ENCODE peak calls at places on chromosomes 11 and 22, in seven cellular contexts. J is PC-3, L is HCT116, V is HepG2, M is IMR-90, H is fibroblast of lung, W is GM23248. G is an unnamed sample.

GRCh38 chr11:67062526-67063373 is 6.1 kb downstream of the RHOD start:
- DNase-seq in J (peak; percentile 92), L (peak; percentile 49), V (no peak), M (no peak), H (no peak), W (no peak), G (no peak)

GRCh38 chr11:92482502-92482901 is 257.9 kb downstream of the FAT3 start:
- DNase-seq in J (no peak), L (no peak), V (no peak), M (no peak), H (no peak), W (no peak), G (no peak)

GRCh38 chr22:18954941-18955571 is 19.0 kb upstream of the PRODH start:
- DNase-seq in J (no peak), L (no peak), V (no peak), M (no peak), H (no peak), W (no peak), G (no peak)

GRCh38 chr22:17922925-17923898 is 101.1 kb downstream of the MICAL3 start:
- DNase-seq in J (peak; percentile 58), L (no peak), V (no peak), M (peak; percentile 89), H (peak; percentile 95), W (peak; percentile 56), G (no peak)

GRCh38 chr22:47691152-47691895 is 928.9 kb downstream of the TBC1D22A start:
- DNase-seq in J (no peak), L (no peak), V (no peak), M (no peak), H (no peak), W (no peak), G (no peak)

GRCh38 chr22:37457093-37457893 is 28.9 kb downstream of the MFNG start:
- DNase-seq in J (peak; percentile 85), L (peak; percentile 79), V (peak; percentile 60), M (peak; percentile 48), H (peak; percentile 53), W (peak; percentile 66), G (peak; percentile 64)

GRCh38 chr11:122100222-122101080 is 15.6 kb downstream of the BLID start:
- DNase-seq in J (no peak), L (no peak), V (no peak), M (peak; percentile 68), H (peak; percentile 80), W (peak; percentile 85), G (no peak)

GRCh38 chr11:60657880-60658279 is 41.5 kb upstream of the MS4A8 start:
- DNase-seq in J (no peak), L (no peak), V (peak; percentile 28), M (no peak), H (no peak), W (no peak), G (no peak)

GRCh38 chr11:6377902-6378694 is 12.2 kb upstream of the SMPD1 start:
- DNase-seq in J (no peak), L (no peak), V (no peak), M (no peak), H (no peak), W (no peak), G (no peak)

GRCh38 chr11:61837411-61838005 is 9.4 kb downstream of the FADS2 start:
- DNase-seq in J (no peak), L (no peak), V (no peak), M (no peak), H (no peak), W (no peak), G (no peak)

GRCh38 chr11:82996966-82997606 is 74.6 kb downstream of the RAB30 start:
- DNase-seq in J (peak; percentile 83), L (no peak), V (no peak), M (no peak), H (no peak), W (no peak), G (peak; percentile 94)

GRCh38 chr22:35314161-35314942 is 14.7 kb downstream of the TOM1 start:
- DNase-seq in J (no peak), L (no peak), V (no peak), M (no peak), H (no peak), W (no peak), G (no peak)

GRCh38 chr11:61362542-61362875 is 335 bp downstream of the TMEM138 start:
- DNase-seq in J (peak; percentile 34), L (no peak), V (peak; percentile 35), M (peak; percentile 65), H (peak; percentile 61), W (peak; percentile 90), G (peak; percentile 45)

GRCh38 chr22:19903031-19903430 is 38.5 kb upstream of the COMT start:
- DNase-seq in J (no peak), L (no peak), V (no peak), M (no peak), H (no peak), W (no peak), G (no peak)

GRCh38 chr11:61693897-61694840 is 14.0 kb downstream of the DAGLA start:
- DNase-seq in J (no peak), L (no peak), V (peak; percentile 72), M (no peak), H (peak; percentile 11), W (no peak), G (no peak)

GRCh38 chr22:35480627-35481565 is 59.7 kb upstream of the RASD2 start:
- DNase-seq in J (peak; percentile 37), L (no peak), V (no peak), M (no peak), H (no peak), W (peak; percentile 24), G (no peak)

GRCh38 chr11:121703166-121703565 is 250.4 kb upstream of the SORL1-AS1 start:
- DNase-seq in J (no peak), L (no peak), V (no peak), M (no peak), H (peak; percentile 30), W (no peak), G (no peak)

GRCh38 chr11:9060700-9061111 is 30.7 kb downstream of the SCUBE2 start:
- DNase-seq in J (peak; percentile 41), L (no peak), V (peak; percentile 23), M (no peak), H (no peak), W (no peak), G (peak; percentile 51)

GRCh38 chr11:76798656-76799055 is 15.5 kb downstream of the TSKU start:
- DNase-seq in J (no peak), L (no peak), V (no peak), M (no peak), H (no peak), W (no peak), G (no peak)

GRCh38 chr22:27986459-27986858 is 67.4 kb upstream of the PITPNB start:
- DNase-seq in J (no peak), L (no peak), V (no peak), M (no peak), H (peak; percentile 39), W (no peak), G (no peak)

DNA sequence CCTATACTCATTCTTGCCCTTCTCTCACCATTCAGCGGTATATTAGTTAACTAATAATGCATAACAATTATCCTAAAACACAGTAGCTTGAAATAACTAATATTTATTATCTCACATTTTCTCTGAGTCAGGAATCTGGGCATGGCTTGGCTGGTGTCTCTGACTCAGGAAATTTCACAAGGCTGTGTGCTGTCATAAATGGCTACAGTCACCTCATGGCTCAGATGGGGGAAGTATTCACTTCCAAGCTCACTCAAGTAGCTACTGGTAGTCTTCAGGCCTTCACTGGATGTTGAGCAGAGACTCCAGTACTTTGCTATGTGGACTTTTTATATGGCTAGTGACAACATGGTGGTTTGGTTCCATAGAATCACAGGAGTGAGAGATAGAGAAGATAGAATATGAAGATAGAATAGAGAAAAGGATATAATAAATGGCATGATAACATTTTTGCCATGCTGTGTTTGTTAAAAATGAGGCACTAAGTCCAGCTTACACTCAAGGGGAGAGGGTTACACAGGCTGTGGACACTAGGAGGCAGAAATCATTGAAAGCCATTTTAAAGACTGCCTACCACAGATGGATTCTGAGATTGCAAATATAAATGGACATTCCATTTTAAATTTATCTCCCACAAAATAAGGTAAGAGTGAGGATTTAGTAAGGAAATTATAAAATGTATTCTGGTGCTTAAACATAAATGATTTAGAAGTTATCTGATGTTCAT is 997.8 kb upstream of the CHORDC1 start:
- DNase-seq in J (peak; percentile 72), L (no peak), V (no peak), M (peak; percentile 42), H (peak; percentile 71), W (peak; percentile 2), G (no peak)
- H3K9ac ChIP-seq in J (no peak overlapping the region), L (no peak overlapping the region), V (no peak overlapping the region), M (no peak overlapping the region), H (no peak overlapping the region), W (no peak overlapping the region), G (no peak overlapping the region)

GRCh38 chr11:117827521-117828511 is 3.3 kb upstream of the FXYD2 start:
- DNase-seq in J (no peak), L (no peak), V (no peak), M (no peak), H (no peak), W (no peak), G (no peak)
- H3K9ac ChIP-seq in J (no peak overlapping the region), L (no peak overlapping the region), V (no peak overlapping the region), M (no peak overlapping the region), H (no peak overlapping the region), W (no peak overlapping the region), G (no peak overlapping the region)

DNA sequence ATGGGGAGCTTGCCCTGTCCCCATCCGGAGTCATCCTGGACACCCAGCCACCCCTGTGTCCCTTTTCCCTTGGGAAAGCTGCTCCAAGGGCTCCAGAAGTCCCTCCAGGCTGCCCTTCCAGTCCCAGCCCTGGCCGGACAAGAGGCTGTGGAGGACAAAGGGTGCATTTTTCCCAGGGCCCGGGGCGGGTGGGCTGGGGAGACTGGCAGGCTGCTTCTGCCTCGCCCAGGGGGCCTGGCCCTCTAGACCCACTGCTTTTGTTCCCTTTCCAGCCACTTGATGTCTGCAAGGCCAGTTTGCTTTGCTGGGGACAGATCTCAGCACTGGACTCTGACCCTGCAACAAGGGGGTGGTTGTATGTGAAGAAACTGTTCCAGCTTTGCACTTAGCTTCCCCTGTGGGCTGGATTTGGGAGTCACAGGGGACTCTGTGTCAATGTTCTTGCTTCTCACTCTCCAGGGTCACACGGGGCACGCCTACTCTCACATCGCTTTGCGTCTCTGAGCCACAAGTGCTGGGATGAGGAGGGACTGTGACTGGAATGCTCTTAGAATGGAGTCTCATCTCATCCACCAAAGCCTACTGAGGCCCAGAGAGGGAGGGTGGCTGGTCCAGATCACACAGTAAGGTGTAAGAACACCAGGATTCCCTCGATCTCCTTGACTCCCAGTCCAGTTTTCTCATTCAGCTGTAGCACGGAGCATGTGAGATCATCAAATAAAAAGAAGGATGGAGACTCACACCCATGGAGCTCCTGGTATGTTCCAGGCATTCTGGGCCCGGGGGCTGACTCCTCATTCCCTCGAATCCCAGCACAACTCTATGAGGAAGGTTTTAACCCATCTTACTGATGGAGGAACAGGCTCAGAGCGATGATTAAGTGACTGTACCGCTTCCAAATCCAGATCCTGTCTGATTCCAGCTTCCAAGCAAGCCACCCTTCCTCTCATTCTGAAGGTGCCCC is 59.9 kb downstream of the FBXO7 start:
- DNase-seq in J (no peak), L (no peak), V (peak; percentile 87), M (no peak), H (no peak), W (peak; percentile 85), G (no peak)
- H3K9ac ChIP-seq in J (no peak overlapping the region), L (no peak overlapping the region), V (peak overlapping the region; percentile 71), M (no peak overlapping the region), H (no peak overlapping the region), W (peak overlapping the region; percentile 68), G (no peak overlapping the region)

DNA sequence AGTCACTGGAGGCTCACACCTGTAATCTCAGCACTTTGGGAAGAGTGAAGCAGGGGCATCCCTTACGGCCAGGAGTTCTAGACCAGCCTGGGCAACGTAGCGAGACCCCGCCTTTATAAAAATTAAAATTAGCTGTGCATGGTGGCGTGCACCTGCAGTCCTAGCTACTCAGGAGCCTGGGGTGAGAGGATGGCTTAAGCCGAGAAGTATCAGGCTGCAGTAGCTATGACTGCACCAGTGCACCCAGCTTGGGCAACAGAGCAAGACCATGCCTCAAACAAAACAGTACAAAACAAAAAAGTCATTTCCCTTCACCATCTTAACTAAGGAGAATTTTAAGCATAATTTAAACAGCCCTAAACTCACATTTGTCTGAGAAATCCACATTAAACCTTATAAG is 23.2 kb upstream of the TFIP11 start:
- DNase-seq in J (no peak), L (no peak), V (no peak), M (no peak), H (no peak), W (no peak), G (no peak)
- H3K9ac ChIP-seq in J (no peak overlapping the region), L (no peak overlapping the region), V (no peak overlapping the region), M (no peak overlapping the region), H (no peak overlapping the region), W (no peak overlapping the region), G (no peak overlapping the region)